ENCODE peak calls at places on chromosomes 7 and 10, in seven cellular contexts. One of them, this sample, is unnamed.
A peak's percentile ranks its signal among the peaks of the same experiment; 100 is the strongest.

GRCh38 chr10:103276941-103277712 is at the start of gene INA:
- DNase-seq in Right ventricle myocardium inferior: no peak
- DNase-seq in CD8-positive, alpha-beta T cell: no peak
- DNase-seq in ovary: no peak
- DNase-seq in foreskin keratinocyte: peak; percentile 37
- DNase-seq in central memory CD4-positive, alpha-beta T cell: no peak
- DNase-seq in Panc1: no peak
- DNase-seq in this sample: no peak

GRCh38 chr7:156544199-156544598 is 96.4 kb upstream of the RNF32 start:
- DNase-seq in Right ventricle myocardium inferior: no peak
- DNase-seq in CD8-positive, alpha-beta T cell: no peak
- DNase-seq in ovary: no peak
- DNase-seq in foreskin keratinocyte: no peak
- DNase-seq in central memory CD4-positive, alpha-beta T cell: no peak
- DNase-seq in Panc1: no peak
- DNase-seq in this sample: no peak

GRCh38 chr7:135189221-135189662 is 18.7 kb upstream of the CYREN start:
- DNase-seq in Right ventricle myocardium inferior: no peak
- DNase-seq in CD8-positive, alpha-beta T cell: no peak
- DNase-seq in ovary: no peak
- DNase-seq in foreskin keratinocyte: no peak
- DNase-seq in central memory CD4-positive, alpha-beta T cell: no peak
- DNase-seq in Panc1: no peak
- DNase-seq in this sample: no peak

GRCh38 chr7:24660541-24660940 is 87.3 kb downstream of the PALS2 start:
- DNase-seq in Right ventricle myocardium inferior: no peak
- DNase-seq in CD8-positive, alpha-beta T cell: no peak
- DNase-seq in ovary: no peak
- DNase-seq in foreskin keratinocyte: no peak
- DNase-seq in central memory CD4-positive, alpha-beta T cell: no peak
- DNase-seq in Panc1: no peak
- DNase-seq in this sample: no peak

GRCh38 chr10:112722758-112723157 is 227.3 kb upstream of the TCF7L2 start:
- DNase-seq in Right ventricle myocardium inferior: no peak
- DNase-seq in CD8-positive, alpha-beta T cell: no peak
- DNase-seq in ovary: no peak
- DNase-seq in foreskin keratinocyte: no peak
- DNase-seq in central memory CD4-positive, alpha-beta T cell: no peak
- DNase-seq in Panc1: no peak
- DNase-seq in this sample: no peak

GRCh38 chr10:88092975-88093374 is 229.6 kb downstream of the PTEN start:
- DNase-seq in Right ventricle myocardium inferior: no peak
- DNase-seq in CD8-positive, alpha-beta T cell: no peak
- DNase-seq in ovary: no peak
- DNase-seq in foreskin keratinocyte: no peak
- DNase-seq in central memory CD4-positive, alpha-beta T cell: no peak
- DNase-seq in Panc1: no peak
- DNase-seq in this sample: peak; percentile 50

GRCh38 chr7:108190891-108191290 is 60.7 kb upstream of the LAMB4 start:
- DNase-seq in Right ventricle myocardium inferior: no peak
- DNase-seq in CD8-positive, alpha-beta T cell: no peak
- DNase-seq in ovary: no peak
- DNase-seq in foreskin keratinocyte: no peak
- DNase-seq in central memory CD4-positive, alpha-beta T cell: no peak
- DNase-seq in Panc1: no peak
- DNase-seq in this sample: no peak

GRCh38 chr10:52617346-52617745 is 155.2 kb downstream of the MBL2 start:
- DNase-seq in Right ventricle myocardium inferior: no peak
- DNase-seq in CD8-positive, alpha-beta T cell: no peak
- DNase-seq in ovary: no peak
- DNase-seq in foreskin keratinocyte: peak; percentile 26
- DNase-seq in central memory CD4-positive, alpha-beta T cell: no peak
- DNase-seq in Panc1: no peak
- DNase-seq in this sample: no peak